ENCODE peak calls at places on chromosomes 2 and 18, in nine cellular contexts. One of them, this sample, is unnamed. For H3K36me3, the result is how much of the 10 kb centered on the place peaks cover.

GRCh38 chr2:12044857-12045256 is 298.4 kb downstream of the LPIN1 start:
- DNase-seq in Peyer's patch: peak
- DNase-seq in IMR-90: no peak
- DNase-seq in cardiac muscle cell: no peak
- DNase-seq in CD8-positive, alpha-beta memory T cell: no peak
- DNase-seq in aorta: no peak
- DNase-seq in heart right ventricle: no peak
- DNase-seq in esophagus squamous epithelium: no peak
- DNase-seq in right atrium auricular region: no peak
- DNase-seq in this sample: no peak

GRCh38 chr2:172021955-172022354 is 22.2 kb downstream of the METAP1D start:
- DNase-seq in Peyer's patch: no peak
- DNase-seq in IMR-90: peak
- DNase-seq in cardiac muscle cell: peak
- DNase-seq in CD8-positive, alpha-beta memory T cell: no peak
- DNase-seq in aorta: no peak
- DNase-seq in heart right ventricle: no peak
- DNase-seq in esophagus squamous epithelium: no peak
- DNase-seq in right atrium auricular region: no peak
- DNase-seq in this sample: no peak

GRCh38 chr2:170156592-170156991 is 21.4 kb upstream of the MYO3B start:
- DNase-seq in Peyer's patch: no peak
- DNase-seq in IMR-90: peak
- DNase-seq in cardiac muscle cell: no peak
- DNase-seq in CD8-positive, alpha-beta memory T cell: no peak
- DNase-seq in aorta: no peak
- DNase-seq in heart right ventricle: no peak
- DNase-seq in esophagus squamous epithelium: no peak
- DNase-seq in right atrium auricular region: no peak
- DNase-seq in this sample: no peak

GRCh38 chr2:160411167-160411566 is 82.4 kb downstream of the RBMS1 start:
- DNase-seq in Peyer's patch: peak
- DNase-seq in IMR-90: no peak
- DNase-seq in cardiac muscle cell: no peak
- DNase-seq in CD8-positive, alpha-beta memory T cell: no peak
- DNase-seq in aorta: no peak
- DNase-seq in heart right ventricle: no peak
- DNase-seq in esophagus squamous epithelium: no peak
- DNase-seq in right atrium auricular region: no peak
- DNase-seq in this sample: no peak

GRCh38 chr2:132804045-132804444 is 134.0 kb upstream of the LYPD1 start:
- DNase-seq in Peyer's patch: no peak
- DNase-seq in IMR-90: peak
- DNase-seq in cardiac muscle cell: no peak
- DNase-seq in CD8-positive, alpha-beta memory T cell: no peak
- DNase-seq in aorta: no peak
- DNase-seq in heart right ventricle: no peak
- DNase-seq in esophagus squamous epithelium: no peak
- DNase-seq in right atrium auricular region: no peak
- DNase-seq in this sample: no peak

GRCh38 chr18:58858591-58859468 is 5.8 kb upstream of the ZNF532 start:
- DNase-seq in Peyer's patch: no peak
- DNase-seq in IMR-90: no peak
- DNase-seq in cardiac muscle cell: no peak
- DNase-seq in CD8-positive, alpha-beta memory T cell: no peak
- DNase-seq in aorta: peak
- DNase-seq in heart right ventricle: no peak
- DNase-seq in esophagus squamous epithelium: no peak
- DNase-seq in right atrium auricular region: peak
- DNase-seq in this sample: no peak

GRCh38 chr18:11512096-11513030 is 97.0 kb upstream of the SLC35G4 start:
- DNase-seq in Peyer's patch: no peak
- DNase-seq in IMR-90: no peak
- DNase-seq in cardiac muscle cell: no peak
- DNase-seq in CD8-positive, alpha-beta memory T cell: no peak
- DNase-seq in aorta: no peak
- DNase-seq in heart right ventricle: no peak
- DNase-seq in esophagus squamous epithelium: no peak
- DNase-seq in right atrium auricular region: no peak
- DNase-seq in this sample: no peak

GRCh38 chr2:175234650-175235049 is 53.1 kb upstream of the ATP5MC3 start:
- DNase-seq in Peyer's patch: no peak
- DNase-seq in IMR-90: no peak
- DNase-seq in cardiac muscle cell: no peak
- DNase-seq in CD8-positive, alpha-beta memory T cell: no peak
- DNase-seq in aorta: no peak
- DNase-seq in heart right ventricle: no peak
- DNase-seq in esophagus squamous epithelium: no peak
- DNase-seq in right atrium auricular region: no peak
- DNase-seq in this sample: no peak

GRCh38 chr2:85246348-85246747 is 81.4 kb downstream of the TGOLN2 start:
- DNase-seq in Peyer's patch: no peak
- DNase-seq in IMR-90: no peak
- DNase-seq in cardiac muscle cell: no peak
- DNase-seq in CD8-positive, alpha-beta memory T cell: no peak
- DNase-seq in aorta: no peak
- DNase-seq in heart right ventricle: no peak
- DNase-seq in esophagus squamous epithelium: no peak
- DNase-seq in right atrium auricular region: no peak
- DNase-seq in this sample: no peak

GRCh38 chr2:77095096-77095495 is 427.1 kb downstream of the LRRTM4 start:
- DNase-seq in Peyer's patch: no peak
- DNase-seq in IMR-90: no peak
- DNase-seq in cardiac muscle cell: no peak
- DNase-seq in CD8-positive, alpha-beta memory T cell: no peak
- DNase-seq in aorta: no peak
- DNase-seq in heart right ventricle: no peak
- DNase-seq in esophagus squamous epithelium: no peak
- DNase-seq in right atrium auricular region: no peak
- DNase-seq in this sample: no peak

GRCh38 chr2:191171708-191172355 is 21.0 kb upstream of the STAT4 start:
- DNase-seq in Peyer's patch: no peak
- DNase-seq in IMR-90: peak
- DNase-seq in cardiac muscle cell: no peak
- DNase-seq in CD8-positive, alpha-beta memory T cell: no peak
- DNase-seq in aorta: no peak
- DNase-seq in heart right ventricle: no peak
- DNase-seq in esophagus squamous epithelium: no peak
- DNase-seq in right atrium auricular region: no peak
- DNase-seq in this sample: no peak

GRCh38 chr2:48343154-48343553 is 186.8 kb upstream of the STON1 start:
- DNase-seq in Peyer's patch: no peak
- DNase-seq in IMR-90: no peak
- DNase-seq in cardiac muscle cell: no peak
- DNase-seq in CD8-positive, alpha-beta memory T cell: no peak
- DNase-seq in aorta: no peak
- DNase-seq in heart right ventricle: no peak
- DNase-seq in esophagus squamous epithelium: no peak
- DNase-seq in right atrium auricular region: no peak
- DNase-seq in this sample: no peak

GRCh38 chr18:46274266-46274665 is 170.1 kb downstream of the HAUS1 start:
- DNase-seq in Peyer's patch: no peak
- DNase-seq in IMR-90: no peak
- DNase-seq in cardiac muscle cell: no peak
- DNase-seq in CD8-positive, alpha-beta memory T cell: no peak
- DNase-seq in aorta: no peak
- DNase-seq in heart right ventricle: no peak
- DNase-seq in esophagus squamous epithelium: no peak
- DNase-seq in right atrium auricular region: no peak
- DNase-seq in this sample: no peak

GRCh38 chr2:30662268-30663131 is 144.7 kb downstream of the CAPN13 start:
- DNase-seq in Peyer's patch: no peak
- DNase-seq in IMR-90: peak
- DNase-seq in cardiac muscle cell: no peak
- DNase-seq in CD8-positive, alpha-beta memory T cell: no peak
- DNase-seq in aorta: no peak
- DNase-seq in heart right ventricle: no peak
- DNase-seq in esophagus squamous epithelium: no peak
- DNase-seq in right atrium auricular region: peak
- DNase-seq in this sample: no peak

GRCh38 chr2:54670485-54671009 is 52.9 kb upstream of the EML6 start:
- DNase-seq in Peyer's patch: no peak
- DNase-seq in IMR-90: no peak
- DNase-seq in cardiac muscle cell: no peak
- DNase-seq in CD8-positive, alpha-beta memory T cell: no peak
- DNase-seq in aorta: no peak
- DNase-seq in heart right ventricle: no peak
- DNase-seq in esophagus squamous epithelium: no peak
- DNase-seq in right atrium auricular region: peak
- DNase-seq in this sample: no peak

GRCh38 chr2:54669677-54670484 is 53.6 kb upstream of the EML6 start:
- DNase-seq in Peyer's patch: no peak
- DNase-seq in IMR-90: peak
- DNase-seq in cardiac muscle cell: no peak
- DNase-seq in CD8-positive, alpha-beta memory T cell: no peak
- DNase-seq in aorta: no peak
- DNase-seq in heart right ventricle: no peak
- DNase-seq in esophagus squamous epithelium: no peak
- DNase-seq in right atrium auricular region: peak
- DNase-seq in this sample: no peak

GRCh38 chr2:54667726-54668650 is 55.5 kb upstream of the EML6 start:
- DNase-seq in Peyer's patch: no peak
- DNase-seq in IMR-90: no peak
- DNase-seq in cardiac muscle cell: no peak
- DNase-seq in CD8-positive, alpha-beta memory T cell: no peak
- DNase-seq in aorta: no peak
- DNase-seq in heart right ventricle: no peak
- DNase-seq in esophagus squamous epithelium: no peak
- DNase-seq in right atrium auricular region: peak
- DNase-seq in this sample: no peak

GRCh38 chr2:54666741-54667639 is 56.5 kb upstream of the EML6 start:
- DNase-seq in Peyer's patch: no peak
- DNase-seq in IMR-90: peak
- DNase-seq in cardiac muscle cell: no peak
- DNase-seq in CD8-positive, alpha-beta memory T cell: no peak
- DNase-seq in aorta: no peak
- DNase-seq in heart right ventricle: peak
- DNase-seq in esophagus squamous epithelium: no peak
- DNase-seq in right atrium auricular region: peak
- DNase-seq in this sample: no peak

GRCh38 chr2:54668711-54669110 is 54.8 kb upstream of the EML6 start:
- DNase-seq in Peyer's patch: no peak
- DNase-seq in IMR-90: no peak
- DNase-seq in cardiac muscle cell: no peak
- DNase-seq in CD8-positive, alpha-beta memory T cell: no peak
- DNase-seq in aorta: no peak
- DNase-seq in heart right ventricle: no peak
- DNase-seq in esophagus squamous epithelium: no peak
- DNase-seq in right atrium auricular region: no peak
- DNase-seq in this sample: no peak
- H3K36me3 ChIP-seq in Peyer's patch: under half
- H3K36me3 ChIP-seq in IMR-90: under half
- H3K36me3 ChIP-seq in cardiac muscle cell: half or more
- H3K36me3 ChIP-seq in CD8-positive, alpha-beta memory T cell: under half
- H3K36me3 ChIP-seq in aorta: under half
- H3K36me3 ChIP-seq in heart right ventricle: half or more
- H3K36me3 ChIP-seq in esophagus squamous epithelium: under half
- H3K36me3 ChIP-seq in right atrium auricular region: half or more
- H3K36me3 ChIP-seq in this sample: half or more

DNA sequence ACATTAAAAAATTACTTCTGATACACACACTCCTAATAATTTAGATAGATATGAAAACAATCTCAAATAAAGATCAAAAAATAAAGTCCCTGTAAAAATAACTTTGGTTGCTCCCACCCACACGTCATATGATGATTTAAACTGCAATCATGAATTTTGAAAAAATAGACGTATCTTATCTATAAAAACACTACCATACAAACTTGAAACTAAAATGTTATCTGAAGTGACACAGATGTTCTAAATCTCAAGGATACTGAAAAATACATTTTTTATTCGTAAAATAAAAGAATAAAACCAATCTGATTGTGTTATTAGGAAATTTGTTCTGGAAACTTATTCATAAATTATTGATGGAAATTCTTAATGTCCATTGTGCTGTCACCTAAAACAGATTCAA is 8.1 kb upstream of the BOLA3 start:
- DNase-seq in Peyer's patch: no peak
- DNase-seq in IMR-90: no peak
- DNase-seq in cardiac muscle cell: no peak
- DNase-seq in CD8-positive, alpha-beta memory T cell: no peak
- DNase-seq in aorta: no peak
- DNase-seq in heart right ventricle: no peak
- DNase-seq in esophagus squamous epithelium: no peak
- DNase-seq in right atrium auricular region: no peak
- DNase-seq in this sample: no peak
- H3K36me3 ChIP-seq in Peyer's patch: under half
- H3K36me3 ChIP-seq in IMR-90: under half
- H3K36me3 ChIP-seq in cardiac muscle cell: half or more
- H3K36me3 ChIP-seq in CD8-positive, alpha-beta memory T cell: under half
- H3K36me3 ChIP-seq in aorta: under half
- H3K36me3 ChIP-seq in heart right ventricle: half or more
- H3K36me3 ChIP-seq in esophagus squamous epithelium: under half
- H3K36me3 ChIP-seq in right atrium auricular region: half or more
- H3K36me3 ChIP-seq in this sample: half or more

DNA sequence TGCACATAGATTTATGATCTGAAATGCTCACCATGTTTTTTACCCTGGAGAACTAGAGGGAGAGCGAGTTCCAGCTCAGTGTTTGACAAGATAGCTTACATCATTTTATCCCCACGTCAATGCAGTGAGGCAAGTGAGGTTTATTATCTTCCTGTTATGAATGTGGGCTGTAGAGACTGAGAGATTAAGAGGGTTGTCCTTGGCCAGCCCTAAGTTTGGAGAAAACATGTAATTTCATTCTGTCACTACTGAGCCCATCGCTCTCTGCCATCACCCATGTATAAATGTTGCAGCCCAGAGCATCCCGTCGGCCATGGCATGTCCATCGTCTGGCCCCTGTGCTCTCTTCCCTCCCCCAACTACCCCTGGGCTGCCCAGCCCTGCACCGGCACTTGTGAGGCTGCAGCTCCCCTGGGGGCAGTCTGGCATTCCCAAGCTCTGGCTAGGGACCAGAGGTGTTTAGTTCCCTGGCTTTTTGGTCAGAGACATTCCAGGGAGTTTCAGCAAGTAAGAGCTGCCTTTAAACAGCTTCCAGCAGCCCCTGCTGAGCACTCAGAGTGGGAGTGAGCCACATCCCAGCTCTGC is 136.7 kb downstream of the ANTXR1 start:
- DNase-seq in Peyer's patch: no peak
- DNase-seq in IMR-90: peak
- DNase-seq in cardiac muscle cell: peak
- DNase-seq in CD8-positive, alpha-beta memory T cell: no peak
- DNase-seq in aorta: peak
- DNase-seq in heart right ventricle: peak
- DNase-seq in esophagus squamous epithelium: no peak
- DNase-seq in right atrium auricular region: no peak
- DNase-seq in this sample: no peak
- H3K36me3 ChIP-seq in Peyer's patch: under half
- H3K36me3 ChIP-seq in IMR-90: under half
- H3K36me3 ChIP-seq in cardiac muscle cell: under half
- H3K36me3 ChIP-seq in CD8-positive, alpha-beta memory T cell: under half
- H3K36me3 ChIP-seq in aorta: under half
- H3K36me3 ChIP-seq in heart right ventricle: under half
- H3K36me3 ChIP-seq in esophagus squamous epithelium: under half
- H3K36me3 ChIP-seq in right atrium auricular region: under half
- H3K36me3 ChIP-seq in this sample: under half

DNA sequence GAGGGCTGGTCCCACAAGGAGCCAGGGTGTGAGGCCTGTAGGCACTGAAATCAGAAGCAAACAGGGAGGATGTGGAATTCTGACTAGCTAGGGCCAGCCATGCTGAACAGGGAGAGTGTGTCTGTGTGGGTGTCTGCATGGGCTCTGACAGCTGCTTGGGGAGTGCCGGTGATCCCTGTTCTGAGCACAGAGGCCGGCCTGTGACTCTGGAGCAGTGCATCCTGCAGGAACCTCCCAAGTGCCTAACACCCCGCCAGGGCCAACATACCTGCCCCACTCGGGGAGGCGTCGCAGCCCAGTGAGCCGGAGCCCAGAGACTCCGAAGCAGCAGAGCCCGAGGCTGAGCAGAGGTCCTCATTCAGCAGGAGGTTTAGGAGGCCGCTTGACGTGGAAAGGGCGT is 11.5 kb upstream of the HES6 start:
- DNase-seq in Peyer's patch: no peak
- DNase-seq in IMR-90: no peak
- DNase-seq in cardiac muscle cell: no peak
- DNase-seq in CD8-positive, alpha-beta memory T cell: no peak
- DNase-seq in aorta: peak
- DNase-seq in heart right ventricle: peak
- DNase-seq in esophagus squamous epithelium: no peak
- DNase-seq in right atrium auricular region: no peak
- DNase-seq in this sample: no peak
- H3K36me3 ChIP-seq in Peyer's patch: under half
- H3K36me3 ChIP-seq in IMR-90: under half
- H3K36me3 ChIP-seq in cardiac muscle cell: under half
- H3K36me3 ChIP-seq in CD8-positive, alpha-beta memory T cell: under half
- H3K36me3 ChIP-seq in aorta: under half
- H3K36me3 ChIP-seq in heart right ventricle: half or more
- H3K36me3 ChIP-seq in esophagus squamous epithelium: under half
- H3K36me3 ChIP-seq in right atrium auricular region: half or more
- H3K36me3 ChIP-seq in this sample: under half